ENCODE peak calls at places on chromosomes 2 and 18, in four cellular contexts. One of them, this sample, is unnamed.
A peak's percentile ranks its signal among the peaks of the same experiment; 100 is the strongest.

GRCh38 chr2:125643128-125643527 is 1012.8 kb upstream of the GYPC start:
- DNase-seq in endothelial cell of umbilical vein: no peak
- DNase-seq in MM.1S: no peak
- DNase-seq in heart left ventricle: no peak
- DNase-seq in this sample: no peak

GRCh38 chr2:46167406-46167805 is 129.8 kb upstream of the EPAS1 start:
- DNase-seq in endothelial cell of umbilical vein: no peak
- DNase-seq in MM.1S: no peak
- DNase-seq in heart left ventricle: no peak
- DNase-seq in this sample: no peak

GRCh38 chr18:28802546-28802945 is 625.6 kb upstream of the CDH2 start:
- DNase-seq in endothelial cell of umbilical vein: peak; percentile 92
- DNase-seq in MM.1S: no peak
- DNase-seq in heart left ventricle: no peak
- DNase-seq in this sample: no peak

GRCh38 chr18:53739700-53740099 is 484.8 kb downstream of the MBD2 start:
- DNase-seq in endothelial cell of umbilical vein: no peak
- DNase-seq in MM.1S: no peak
- DNase-seq in heart left ventricle: no peak
- DNase-seq in this sample: no peak

GRCh38 chr18:13530215-13530878 is 196.0 kb downstream of the FAM210A start:
- DNase-seq in endothelial cell of umbilical vein: no peak
- DNase-seq in MM.1S: no peak
- DNase-seq in heart left ventricle: no peak
- DNase-seq in this sample: no peak

GRCh38 chr2:70921839-70922590 is 13.7 kb upstream of the ATP6V1B1 start:
- DNase-seq in endothelial cell of umbilical vein: peak; percentile 67
- DNase-seq in MM.1S: no peak
- DNase-seq in heart left ventricle: no peak
- DNase-seq in this sample: no peak

GRCh38 chr18:11027862-11028261 is 121.5 kb downstream of the PIEZO2 start:
- DNase-seq in endothelial cell of umbilical vein: peak; percentile 15
- DNase-seq in MM.1S: no peak
- DNase-seq in heart left ventricle: no peak
- DNase-seq in this sample: peak; percentile 65

GRCh38 chr2:73176205-73176880 is 26.0 kb upstream of the NOTO start:
- DNase-seq in endothelial cell of umbilical vein: peak; percentile 14
- DNase-seq in MM.1S: peak; percentile 53
- DNase-seq in heart left ventricle: no peak
- DNase-seq in this sample: no peak

GRCh38 chr2:185436787-185437372 is 301.7 kb upstream of the FSIP2 start:
- DNase-seq in endothelial cell of umbilical vein: no peak
- DNase-seq in MM.1S: no peak
- DNase-seq in heart left ventricle: no peak
- DNase-seq in this sample: no peak

GRCh38 chr2:10271946-10272345 is 30.8 kb upstream of the HPCAL1 start:
- DNase-seq in endothelial cell of umbilical vein: no peak
- DNase-seq in MM.1S: no peak
- DNase-seq in heart left ventricle: no peak
- DNase-seq in this sample: no peak

GRCh38 chr2:21050164-21050563 is 6.3 kb upstream of the APOB start:
- DNase-seq in endothelial cell of umbilical vein: no peak
- DNase-seq in MM.1S: no peak
- DNase-seq in heart left ventricle: no peak
- DNase-seq in this sample: no peak

GRCh38 chr2:54594048-54594447 is 129.4 kb upstream of the EML6 start:
- DNase-seq in endothelial cell of umbilical vein: no peak
- DNase-seq in MM.1S: no peak
- DNase-seq in heart left ventricle: no peak
- DNase-seq in this sample: no peak

GRCh38 chr18:54702687-54703086 is 111.6 kb downstream of the DYNAP start:
- DNase-seq in endothelial cell of umbilical vein: no peak
- DNase-seq in MM.1S: no peak
- DNase-seq in heart left ventricle: no peak
- DNase-seq in this sample: no peak

GRCh38 chr2:79219383-79219988 is 59.9 kb upstream of the REG3A start:
- DNase-seq in endothelial cell of umbilical vein: peak; percentile 7
- DNase-seq in MM.1S: peak; percentile 67
- DNase-seq in heart left ventricle: no peak
- DNase-seq in this sample: peak; percentile 37

GRCh38 chr2:8659735-8660492 is 21.9 kb upstream of the ID2 start:
- DNase-seq in endothelial cell of umbilical vein: no peak
- DNase-seq in MM.1S: no peak
- DNase-seq in heart left ventricle: no peak
- DNase-seq in this sample: no peak

GRCh38 chr2:1590611-1591460 is 153.5 kb downstream of the PXDN start:
- DNase-seq in endothelial cell of umbilical vein: peak; percentile 31
- DNase-seq in MM.1S: no peak
- DNase-seq in heart left ventricle: no peak
- DNase-seq in this sample: no peak

GRCh38 chr2:37472959-37473358 is 128.5 kb downstream of the QPCT start:
- DNase-seq in endothelial cell of umbilical vein: peak; percentile 82
- DNase-seq in MM.1S: no peak
- DNase-seq in heart left ventricle: no peak
- DNase-seq in this sample: no peak

GRCh38 chr2:218644721-218645120 is 14.7 kb downstream of the ZNF142 start:
- DNase-seq in endothelial cell of umbilical vein: no peak
- DNase-seq in MM.1S: no peak
- DNase-seq in heart left ventricle: no peak
- DNase-seq in this sample: no peak

GRCh38 chr2:111111101-111111755 is 9.5 kb upstream of the BCL2L11 start:
- DNase-seq in endothelial cell of umbilical vein: no peak
- DNase-seq in MM.1S: no peak
- DNase-seq in heart left ventricle: no peak
- DNase-seq in this sample: no peak

GRCh38 chr2:7427293-7428060 is 510.3 kb downstream of the RNF144A start:
- DNase-seq in endothelial cell of umbilical vein: peak; percentile 54
- DNase-seq in MM.1S: peak; percentile 65
- DNase-seq in heart left ventricle: no peak
- DNase-seq in this sample: no peak

GRCh38 chr2:31122133-31122532 is 16.1 kb downstream of the GALNT14 start:
- DNase-seq in endothelial cell of umbilical vein: no peak
- DNase-seq in MM.1S: no peak
- DNase-seq in heart left ventricle: no peak
- DNase-seq in this sample: no peak

GRCh38 chr2:208594642-208595385 is 188.2 kb downstream of the PTH2R start:
- DNase-seq in endothelial cell of umbilical vein: no peak
- DNase-seq in MM.1S: no peak
- DNase-seq in heart left ventricle: no peak
- DNase-seq in this sample: no peak

GRCh38 chr2:120794716-120795115 is 59.0 kb downstream of the GLI2 start:
- DNase-seq in endothelial cell of umbilical vein: no peak
- DNase-seq in MM.1S: no peak
- DNase-seq in heart left ventricle: no peak
- DNase-seq in this sample: no peak

GRCh38 chr2:199596549-199596948 is 138.8 kb upstream of the SATB2 start:
- DNase-seq in endothelial cell of umbilical vein: no peak
- DNase-seq in MM.1S: peak; percentile 32
- DNase-seq in heart left ventricle: no peak
- DNase-seq in this sample: no peak

GRCh38 chr2:187658952-187659525 is 104.8 kb upstream of the TFPI start:
- DNase-seq in endothelial cell of umbilical vein: peak; percentile 30
- DNase-seq in MM.1S: no peak
- DNase-seq in heart left ventricle: no peak
- DNase-seq in this sample: no peak

GRCh38 chr2:237707859-237708398 is 80.5 kb downstream of the LRRFIP1 start:
- DNase-seq in endothelial cell of umbilical vein: no peak
- DNase-seq in MM.1S: no peak
- DNase-seq in heart left ventricle: no peak
- DNase-seq in this sample: no peak

GRCh38 chr2:119106301-119106897 is 52.2 kb downstream of the C1QL2 start:
- DNase-seq in endothelial cell of umbilical vein: no peak
- DNase-seq in MM.1S: peak; percentile 61
- DNase-seq in heart left ventricle: no peak
- DNase-seq in this sample: no peak

GRCh38 chr2:144140896-144141295 is 379.0 kb downstream of the ZEB2 start:
- DNase-seq in endothelial cell of umbilical vein: peak; percentile 42
- DNase-seq in MM.1S: no peak
- DNase-seq in heart left ventricle: no peak
- DNase-seq in this sample: no peak

GRCh38 chr2:109048159-109048558 is 59.1 kb upstream of the EDAR start:
- DNase-seq in endothelial cell of umbilical vein: no peak
- DNase-seq in MM.1S: no peak
- DNase-seq in heart left ventricle: no peak
- DNase-seq in this sample: no peak

GRCh38 chr2:109052922-109053321 is 63.9 kb upstream of the EDAR start:
- DNase-seq in endothelial cell of umbilical vein: no peak
- DNase-seq in MM.1S: no peak
- DNase-seq in heart left ventricle: no peak
- DNase-seq in this sample: no peak

GRCh38 chr2:109049022-109049421 is 60.0 kb upstream of the EDAR start:
- DNase-seq in endothelial cell of umbilical vein: no peak
- DNase-seq in MM.1S: no peak
- DNase-seq in heart left ventricle: no peak
- DNase-seq in this sample: no peak

GRCh38 chr2:109045505-109045904 is 56.5 kb upstream of the EDAR start:
- DNase-seq in endothelial cell of umbilical vein: no peak
- DNase-seq in MM.1S: no peak
- DNase-seq in heart left ventricle: no peak
- DNase-seq in this sample: no peak

DNA sequence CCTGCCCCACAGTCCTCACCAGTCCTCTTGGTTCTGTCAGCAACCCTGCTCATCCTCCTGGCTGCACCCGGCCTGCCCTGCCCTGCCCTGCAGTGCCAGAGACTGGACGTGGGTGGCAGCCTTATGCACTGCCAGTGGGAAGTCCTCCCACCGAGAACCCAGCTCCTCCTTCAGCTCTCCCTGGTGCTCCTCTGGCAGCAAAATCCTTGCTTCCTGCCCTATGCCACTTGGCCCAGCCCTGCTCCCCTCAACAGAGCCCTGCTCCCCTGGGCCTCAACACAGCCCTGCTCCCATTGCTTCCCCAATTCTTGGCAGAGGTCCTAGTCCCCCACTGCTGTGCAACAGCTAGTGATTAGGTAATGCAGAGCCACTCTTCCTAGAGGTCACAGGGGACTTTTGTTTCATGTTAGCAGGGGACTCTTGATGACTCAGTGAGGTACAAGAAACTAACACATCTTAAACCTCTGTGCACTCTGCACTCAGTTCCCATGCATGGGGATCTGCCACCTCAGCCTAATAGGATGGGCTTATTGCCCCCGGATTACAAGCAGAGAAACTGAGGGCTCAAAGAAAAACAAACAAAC is 58.0 kb upstream of the EDAR start:
- DNase-seq in endothelial cell of umbilical vein: no peak
- DNase-seq in MM.1S: no peak
- DNase-seq in heart left ventricle: no peak
- DNase-seq in this sample: no peak
- TF ChIP-seq CTCF in endothelial cell of umbilical vein: no peak
- TF ChIP-seq CTCF in MM.1S: no peak
- TF ChIP-seq CTCF in heart left ventricle: no peak
- TF ChIP-seq CTCF in this sample: no peak

GRCh38 chr2:86201951-86202692 is 2.9 kb downstream of the MRPL35 start:
- DNase-seq in endothelial cell of umbilical vein: peak; percentile 42
- DNase-seq in MM.1S: no peak
- DNase-seq in heart left ventricle: no peak
- DNase-seq in this sample: no peak
- H3K4me3 ChIP-seq in endothelial cell of umbilical vein: no peak overlapping the region
- H3K4me3 ChIP-seq in MM.1S: no peak overlapping the region
- H3K4me3 ChIP-seq in heart left ventricle: no peak overlapping the region
- H3K4me3 ChIP-seq in this sample: no peak overlapping the region

DNA sequence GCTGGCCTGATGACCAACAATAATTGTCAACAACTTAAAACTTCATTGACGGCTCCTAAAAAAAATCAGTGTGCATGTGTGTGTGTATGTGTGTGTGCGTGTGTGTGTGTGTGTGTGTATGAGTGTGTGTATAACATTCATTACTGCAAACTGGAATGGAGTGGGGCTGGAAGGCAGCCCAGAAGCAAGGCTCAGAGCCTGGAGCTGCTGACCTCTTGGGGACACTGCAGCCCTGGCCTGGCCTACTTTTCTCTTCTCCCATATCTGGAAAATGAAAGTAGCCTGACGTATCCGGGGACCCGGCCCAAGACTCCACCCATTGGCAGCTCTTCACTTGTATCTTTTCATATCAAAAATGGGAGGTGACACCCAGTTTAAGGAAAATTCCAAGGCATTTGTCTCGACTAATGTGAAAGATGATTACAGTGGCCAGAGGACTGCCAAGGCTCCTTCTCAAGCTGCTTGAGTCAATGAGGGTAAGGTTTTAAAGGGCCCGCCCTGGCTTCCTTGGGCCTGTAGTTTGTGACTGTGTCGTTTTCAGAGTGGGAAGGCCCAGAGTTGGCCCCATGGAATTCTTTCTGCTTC is 72.4 kb upstream of the IL1R1 start:
- DNase-seq in endothelial cell of umbilical vein: no peak
- DNase-seq in MM.1S: no peak
- DNase-seq in heart left ventricle: peak; percentile 93
- DNase-seq in this sample: no peak
- TF ChIP-seq CTCF in endothelial cell of umbilical vein: no peak
- TF ChIP-seq CTCF in MM.1S: no peak
- TF ChIP-seq CTCF in heart left ventricle: no peak
- TF ChIP-seq CTCF in this sample: no peak

GRCh38 chr2:236168110-236169067 is at the start of gene GBX2:
- DNase-seq in endothelial cell of umbilical vein: peak; percentile 92
- DNase-seq in MM.1S: no peak
- DNase-seq in heart left ventricle: no peak
- DNase-seq in this sample: no peak

GRCh38 chr2:236171213-236172201 is 3.3 kb upstream of the GBX2 start:
- DNase-seq in endothelial cell of umbilical vein: no peak
- DNase-seq in MM.1S: no peak
- DNase-seq in heart left ventricle: no peak
- DNase-seq in this sample: no peak

GRCh38 chr2:236170678-236171212 is 2.6 kb upstream of the GBX2 start:
- DNase-seq in endothelial cell of umbilical vein: no peak
- DNase-seq in MM.1S: no peak
- DNase-seq in heart left ventricle: no peak
- DNase-seq in this sample: no peak

GRCh38 chr2:236169151-236169721 is 1.1 kb upstream of the GBX2 start:
- DNase-seq in endothelial cell of umbilical vein: peak; percentile 21
- DNase-seq in MM.1S: no peak
- DNase-seq in heart left ventricle: no peak
- DNase-seq in this sample: no peak

GRCh38 chr2:236169741-236170654 is 1.8 kb upstream of the GBX2 start:
- DNase-seq in endothelial cell of umbilical vein: no peak
- DNase-seq in MM.1S: no peak
- DNase-seq in heart left ventricle: no peak
- DNase-seq in this sample: no peak
- H3K4me3 ChIP-seq in endothelial cell of umbilical vein: no peak overlapping the region
- H3K4me3 ChIP-seq in MM.1S: no peak overlapping the region
- H3K4me3 ChIP-seq in heart left ventricle: no peak overlapping the region
- H3K4me3 ChIP-seq in this sample: no peak overlapping the region

GRCh38 chr2:65186872-65187851 is 40.5 kb upstream of the ACTR2 start:
- DNase-seq in endothelial cell of umbilical vein: peak; percentile 90
- DNase-seq in MM.1S: peak; percentile 75
- DNase-seq in heart left ventricle: peak; percentile 74
- DNase-seq in this sample: peak; percentile 29
- TF ChIP-seq CTCF in endothelial cell of umbilical vein: peak; percentile 87
- TF ChIP-seq CTCF in MM.1S: peak; percentile 81
- TF ChIP-seq CTCF in heart left ventricle: peak; percentile 74
- TF ChIP-seq CTCF in this sample: peak; percentile 89